ENCODE peak calls at places on chromosomes 2 and 18, in nine cellular contexts. V is AG09309; C is HFFc6; X is bronchial epithelial cell; K is cardiac muscle cell; I is dorsolateral prefrontal cortex; J is body of pancreas; G is WERI-Rb-1; R is CD8-positive, alpha-beta T cell. U is an unnamed sample.

GRCh38 chr2:18545384-18545783 is 15.1 kb downstream of the RDH14 start:
- DNase-seq in G (no peak), R (no peak), V (no peak), C (peak; percentile 80), I (no peak), K (no peak), X (peak; percentile 94), J (no peak), U (no peak)

GRCh38 chr2:134445116-134445515 is 191.2 kb downstream of the MGAT5 start:
- DNase-seq in K (no peak), R (no peak), C (no peak), X (no peak), V (no peak), G (no peak), J (no peak), I (no peak), U (no peak)

GRCh38 chr2:171667041-171667440 is 20.2 kb upstream of the DYNC1I2 start:
- DNase-seq in J (no peak), C (no peak), R (no peak), I (no peak), V (no peak), X (no peak), K (no peak), G (no peak), U (no peak)

GRCh38 chr2:197075754-197076337 is 149.3 kb upstream of the PGAP1 start:
- DNase-seq in R (no peak), X (no peak), G (no peak), I (no peak), C (no peak), K (peak; percentile 24), J (no peak), V (no peak), U (no peak)

GRCh38 chr18:36025025-36025424 is 42.3 kb downstream of the RPRD1A start:
- DNase-seq in V (no peak), J (no peak), X (no peak), K (peak; percentile 66), I (no peak), R (no peak), C (peak; percentile 7), G (no peak), U (no peak)

GRCh38 chr18:160831-161570 is 2.6 kb downstream of the USP14 start:
- DNase-seq in K (peak; percentile 2), G (no peak), I (no peak), C (no peak), X (no peak), J (no peak), V (no peak), R (no peak), U (no peak)

GRCh38 chr18:75811156-75811555 is 383.7 kb upstream of the SMIM21 start:
- DNase-seq in G (no peak), J (no peak), C (no peak), X (no peak), R (no peak), K (peak; percentile 1), V (no peak), I (no peak), U (no peak)

GRCh38 chr2:234841321-234842015 is 110.3 kb upstream of the SH3BP4 start:
- DNase-seq in I (no peak), K (no peak), V (no peak), J (no peak), X (no peak), R (no peak), G (no peak), C (no peak), U (no peak)

GRCh38 chr2:182897137-182897536 is 30.7 kb upstream of the FRZB start:
- DNase-seq in J (no peak), C (peak; percentile 40), K (no peak), G (no peak), I (no peak), X (peak; percentile 46), V (no peak), R (no peak), U (no peak)

GRCh38 chr18:27983780-27984179 is 193.2 kb downstream of the CDH2 start:
- DNase-seq in X (no peak), J (no peak), I (no peak), R (no peak), C (no peak), G (no peak), V (no peak), K (no peak), U (no peak)

GRCh38 chr18:3466051-3466450 is 16.1 kb downstream of the TGIF1 start:
- DNase-seq in C (peak; percentile 72), R (no peak), K (peak; percentile 90), X (peak; percentile 84), J (no peak), I (no peak), G (no peak), V (no peak), U (no peak)

GRCh38 chr18:35728676-35729075 is 147.1 kb downstream of the GALNT1 start:
- DNase-seq in J (no peak), K (peak; percentile 24), C (no peak), X (no peak), V (no peak), R (no peak), G (no peak), I (no peak), U (no peak)

GRCh38 chr2:209577376-209578357 is 153.8 kb downstream of the MAP2 start:
- DNase-seq in X (peak; percentile 4), V (no peak), I (no peak), G (no peak), R (no peak), K (peak; percentile 35), C (peak; percentile 13), J (no peak), U (no peak)

GRCh38 chr18:581106-581505 is 926 bp downstream of the CETN1 start:
- DNase-seq in R (no peak), X (no peak), K (no peak), V (no peak), G (no peak), C (no peak), J (no peak), I (no peak), U (no peak)

GRCh38 chr2:69789762-69790600 is 39.5 kb upstream of the GMCL1 start:
- DNase-seq in C (no peak), K (peak; percentile 42), R (no peak), X (no peak), G (no peak), I (no peak), J (no peak), V (no peak), U (no peak)

GRCh38 chr18:79912994-79913831 is 38.2 kb downstream of the SLC66A2 start:
- DNase-seq in X (no peak), G (peak; percentile 6), J (no peak), R (peak; percentile 9), V (no peak), C (no peak), I (no peak), K (no peak), U (peak; percentile 12)

GRCh38 chr18:26468931-26469340 is 79.4 kb downstream of the KCTD1 start:
- DNase-seq in J (no peak), G (peak; percentile 74), C (no peak), K (no peak), I (no peak), V (no peak), X (no peak), R (no peak), U (no peak)

GRCh38 chr2:221747289-221747972 is 175.3 kb upstream of the EPHA4 start:
- DNase-seq in I (no peak), G (no peak), J (no peak), R (no peak), V (no peak), C (no peak), X (no peak), K (no peak), U (no peak)

DNA sequence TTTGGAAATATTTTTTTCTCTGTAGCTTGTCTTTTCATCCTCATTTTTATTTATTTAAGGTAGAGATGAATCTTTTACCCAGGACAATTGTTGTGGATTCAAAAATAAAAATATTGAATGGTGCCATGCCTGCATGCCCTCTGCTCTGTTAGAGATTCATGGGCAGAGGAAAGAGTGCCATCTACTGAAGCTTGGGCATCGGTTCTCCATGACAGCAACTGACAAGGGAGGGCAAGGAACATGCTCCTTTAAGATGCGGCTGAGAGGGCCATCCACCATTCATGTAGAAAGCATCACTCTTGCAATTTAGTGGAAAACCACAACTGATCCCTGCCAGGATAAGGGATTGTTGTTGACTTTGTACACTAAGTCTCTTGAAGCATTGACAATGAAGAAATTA is 79.9 kb downstream of the PARD3B start:
- DNase-seq in I (peak; percentile 46), J (no peak), X (peak; percentile 32), G (no peak), C (peak; percentile 56), V (no peak), R (no peak), K (no peak), U (no peak)
- TF ChIP-seq CTCF in I (peak; percentile 46), J (no peak), X (peak; percentile 32), G (peak; percentile 10), C (peak; percentile 48), V (peak; percentile 51), R (no peak), K (no peak), U (no peak)

GRCh38 chr2:170391018-170391417 is 213.1 kb downstream of the MYO3B start:
- DNase-seq in X (no peak), G (no peak), J (no peak), I (no peak), C (no peak), R (no peak), V (no peak), K (no peak), U (no peak)

GRCh38 chr2:170394988-170395387 is 217.0 kb downstream of the MYO3B start:
- DNase-seq in R (no peak), V (no peak), K (peak; percentile 6), C (no peak), I (no peak), X (no peak), G (no peak), J (no peak), U (no peak)

GRCh38 chr2:170393861-170394498 is 216.0 kb downstream of the MYO3B start:
- DNase-seq in C (no peak), J (no peak), G (no peak), V (no peak), I (no peak), R (no peak), X (no peak), K (no peak), U (no peak)

GRCh38 chr2:170401187-170401586 is 223.2 kb downstream of the MYO3B start:
- DNase-seq in C (no peak), G (no peak), R (no peak), X (no peak), I (no peak), V (no peak), J (no peak), K (no peak), U (no peak)

GRCh38 chr2:170396799-170397459 is 219.0 kb downstream of the MYO3B start:
- DNase-seq in X (peak; percentile 33), C (peak; percentile 2), V (no peak), R (no peak), K (peak; percentile 19), G (no peak), J (no peak), I (no peak), U (no peak)
- TF ChIP-seq CTCF in X (peak; percentile 11), C (peak; percentile 61), V (no peak), R (no peak), K (peak; percentile 25), G (no peak), J (peak; percentile 26), I (peak; percentile 42), U (no peak)

GRCh38 chr18:62716679-62717058 is 1.3 kb downstream of the PHLPP1 start:
- DNase-seq in J (peak; percentile 49), I (peak; percentile 65), C (no peak), V (no peak), G (peak; percentile 73), R (peak; percentile 46), X (no peak), K (peak; percentile 29), U (peak; percentile 64)
- TF ChIP-seq CTCF in J (no peak), I (no peak), C (no peak), V (no peak), G (peak; percentile 41), R (no peak), X (no peak), K (peak; percentile 8), U (no peak)

GRCh38 chr2:176817061-176817565 is 395.5 kb upstream of the HNRNPA3 start:
- DNase-seq in K (no peak), C (no peak), J (no peak), G (peak; percentile 12), V (no peak), X (no peak), I (peak; percentile 44), R (peak; percentile 17), U (no peak)
- TF ChIP-seq CTCF in K (no peak), C (peak; percentile 21), J (no peak), G (peak; percentile 52), V (peak; percentile 2), X (no peak), I (no peak), R (no peak), U (no peak)